ENCODE peak calls at places on chromosome 22, in ten cellular contexts. G is endodermal cell; P is AG10803; E is kidney glomerular epithelial cell; K is HFFc6; Y is endothelial cell of umbilical vein; A is astrocyte of the cerebellum; O is AG08395; V is activated CD8-positive, alpha-beta T cell treated with anti-CD3 and anti-CD28 coated beads for 36 hours; L is activated CD4-positive, alpha-beta T cell treated with anti-CD3 and anti-CD28 coated beads, Interleukin-2, amount 10 ng/mL, durations not matched to agents 7 days and 5 days. Z is an unnamed sample.

GRCh38 chr22:48070760-48071159 is 1308.3 kb downstream of the TBC1D22A start:
- DNase-seq in P (no peak), A (no peak), K (no peak), G (peak; percentile 71), E (no peak), Y (no peak), L (no peak), O (no peak), V (no peak), Z (no peak)

GRCh38 chr22:44190381-44190976 is 9.8 kb downstream of the PARVG start:
- DNase-seq in O (no peak), V (no peak), G (no peak), L (no peak), Y (no peak), E (no peak), A (no peak), P (no peak), K (no peak), Z (no peak)

GRCh38 chr22:22064580-22064979 is 82.0 kb upstream of the TOP3B start:
- DNase-seq in O (no peak), V (no peak), E (no peak), K (no peak), G (no peak), Y (no peak), L (no peak), P (no peak), A (no peak), Z (no peak)

GRCh38 chr22:48476599-48476998 is 1351.1 kb downstream of the BRD1 start:
- DNase-seq in A (no peak), Y (no peak), G (peak; percentile 35), V (no peak), O (no peak), L (no peak), K (no peak), P (no peak), E (no peak), Z (no peak)

GRCh38 chr22:27810566-27810965 is 9.0 kb upstream of the MN1 start:
- DNase-seq in P (peak; percentile 78), G (peak; percentile 89), V (no peak), O (peak; percentile 77), K (peak; percentile 17), Y (no peak), E (no peak), A (no peak), L (no peak), Z (no peak)

GRCh38 chr22:39349506-39349966 is 255 bp upstream of the SYNGR1 start:
- DNase-seq in G (peak; percentile 79), K (no peak), P (no peak), A (no peak), E (no peak), L (no peak), V (peak; percentile 49), O (peak; percentile 76), Y (no peak), Z (no peak)

GRCh38 chr22:21866821-21867527 is 471 bp downstream of the MAPK1 start:
- DNase-seq in Y (no peak), G (peak; percentile 63), K (no peak), L (peak; percentile 43), E (no peak), P (no peak), O (no peak), A (no peak), V (peak; percentile 47), Z (peak; percentile 12)

GRCh38 chr22:27244328-27244727 is 557.2 kb downstream of the MN1 start:
- DNase-seq in P (no peak), E (no peak), V (no peak), L (no peak), A (no peak), K (no peak), Y (no peak), G (no peak), O (no peak), Z (no peak)

GRCh38 chr22:33034753-33035152 is 23.4 kb downstream of the SYN3 start:
- DNase-seq in E (no peak), L (no peak), K (no peak), A (no peak), G (peak; percentile 46), P (no peak), Y (no peak), V (no peak), O (no peak), Z (no peak)

GRCh38 chr22:38724176-38724575 is 18.4 kb downstream of the GTPBP1 start:
- DNase-seq in E (no peak), V (no peak), O (no peak), Y (no peak), G (no peak), P (no peak), A (no peak), L (no peak), K (no peak), Z (no peak)

GRCh38 chr22:41684194-41684593 is 4.5 kb downstream of the SNU13 start:
- DNase-seq in V (no peak), O (no peak), P (no peak), L (no peak), A (no peak), Y (no peak), G (no peak), K (no peak), E (no peak), Z (no peak)

GRCh38 chr22:29129644-29130201 is 56.9 kb downstream of the KREMEN1 start:
- DNase-seq in G (no peak), K (no peak), E (no peak), O (peak; percentile 48), V (no peak), P (no peak), A (no peak), L (no peak), Y (no peak), Z (no peak)

GRCh38 chr22:37193629-37194191 is 5.7 kb upstream of the C1QTNF6 start:
- DNase-seq in L (peak; percentile 43), E (peak; percentile 68), A (no peak), K (peak; percentile 49), O (no peak), V (peak; percentile 71), Y (peak; percentile 24), G (no peak), P (peak; percentile 17), Z (peak; percentile 84)

GRCh38 chr22:41347066-41347859 is 34.5 kb upstream of the TEF start:
- DNase-seq in E (no peak), O (no peak), G (no peak), L (no peak), A (no peak), K (no peak), Y (no peak), P (no peak), V (no peak), Z (no peak)

GRCh38 chr22:44026066-44026629 is 2.0 kb downstream of the PARVB start:
- DNase-seq in P (peak; percentile 23), O (peak; percentile 37), G (no peak), K (no peak), A (no peak), V (no peak), E (no peak), Y (peak; percentile 68), L (no peak), Z (peak; percentile 52)

GRCh38 chr22:50688448-50688847 is 15.8 kb downstream of the SHANK3 start:
- DNase-seq in V (no peak), Y (no peak), A (no peak), K (no peak), G (no peak), O (no peak), L (no peak), P (no peak), E (no peak), Z (no peak)

GRCh38 chr22:46614070-46614931 is 5.9 kb upstream of the GRAMD4 start:
- DNase-seq in O (no peak), L (peak; percentile 89), A (no peak), V (peak; percentile 83), P (no peak), G (no peak), K (no peak), Y (no peak), E (no peak), Z (peak; percentile 83)

GRCh38 chr22:40764743-40765441 is 54.3 kb downstream of the SLC25A17 start:
- DNase-seq in V (peak; percentile 53), E (no peak), A (no peak), O (no peak), P (peak; percentile 6), K (no peak), G (no peak), L (peak; percentile 34), Y (no peak), Z (no peak)

GRCh38 chr22:33329398-33329797 is 271.2 kb upstream of the SYN3 start:
- DNase-seq in L (no peak), V (no peak), E (peak; percentile 85), P (no peak), Y (no peak), K (no peak), G (no peak), A (no peak), O (no peak), Z (no peak)

GRCh38 chr22:36765131-36765942 is 10.6 kb downstream of the IFT27 start:
- DNase-seq in P (no peak), O (no peak), V (no peak), K (no peak), A (no peak), E (no peak), L (no peak), Y (no peak), G (peak; percentile 15), Z (no peak)

GRCh38 chr22:38309614-38310517 is 7.4 kb downstream of the CSNK1E start:
- DNase-seq in K (no peak), G (no peak), Y (no peak), A (no peak), O (no peak), V (no peak), E (no peak), P (peak; percentile 43), L (no peak), Z (no peak)

GRCh38 chr22:29635734-29636357 is 32.4 kb downstream of the NF2 start:
- DNase-seq in Y (peak; percentile 64), P (peak; percentile 76), K (peak; percentile 30), A (peak; percentile 53), O (peak; percentile 63), L (no peak), V (no peak), E (peak; percentile 63), G (no peak), Z (peak; percentile 24)

GRCh38 chr22:22687638-22688500 is 43.5 kb downstream of the GGTLC2 start:
- DNase-seq in O (peak; percentile 71), E (peak; percentile 57), A (peak; percentile 15), P (peak; percentile 57), K (peak; percentile 53), V (peak; percentile 46), G (peak; percentile 73), L (peak; percentile 48), Y (peak; percentile 67), Z (peak; percentile 16)

GRCh38 chr22:41094036-41094435 is 1.6 kb downstream of the EP300 start:
- DNase-seq in Y (peak; percentile 47), V (peak; percentile 50), L (peak; percentile 34), O (peak; percentile 35), K (peak; percentile 20), P (peak; percentile 24), A (no peak), G (no peak), E (no peak), Z (peak; percentile 41)

GRCh38 chr22:28899199-28899853 is 16.0 kb downstream of the ZNRF3 start:
- DNase-seq in L (peak; percentile 57), E (no peak), A (no peak), O (peak; percentile 75), Y (no peak), G (no peak), K (no peak), V (peak; percentile 65), P (peak; percentile 54), Z (peak; percentile 51)

GRCh38 chr22:26461188-26461810 is 22.3 kb downstream of the HPS4 start:
- DNase-seq in E (peak; percentile 33), P (peak; percentile 30), L (peak; percentile 39), V (peak; percentile 56), G (peak; percentile 95), Y (peak; percentile 53), K (peak; percentile 20), O (peak; percentile 74), A (no peak), Z (peak; percentile 13)

GRCh38 chr22:36727927-36728488 is 24.5 kb upstream of the CACNG2 start:
- DNase-seq in A (no peak), V (no peak), O (no peak), L (no peak), Y (no peak), E (no peak), G (peak; percentile 17), P (no peak), K (no peak), Z (no peak)

GRCh38 chr22:32802291-32802826 is 854 bp downstream of the TIMP3 start:
- DNase-seq in K (no peak), O (no peak), E (no peak), P (no peak), L (no peak), G (no peak), A (no peak), V (no peak), Y (no peak), Z (no peak)

Z was measured in RPMI8226.